ENCODE peak calls at places on chromosomes 5 and 9, in ten cellular contexts. One of them, this sample, is unnamed.

GRCh38 chr5:52840286-52841050 is 52.8 kb downstream of the ITGA1 start:
- DNase-seq in ovary: no peak
- DNase-seq in esophagus squamous epithelium: no peak
- DNase-seq in T-helper 9 cell: no peak
- DNase-seq in fibroblast of gingiva: peak
- DNase-seq in left colon: no peak
- DNase-seq in activated CD4-positive, alpha-beta T cell treated with anti-CD3 and anti-CD28 coated beads, Interleukin-2, amount 50 U/mL, for 24 hours: no peak
- DNase-seq in H54: no peak
- DNase-seq in bronchial epithelial cell: no peak
- DNase-seq in HEK293T: peak
- DNase-seq in this sample: no peak

GRCh38 chr9:105328872-105329728 is 84.6 kb downstream of the SLC44A1 start:
- DNase-seq in ovary: no peak
- DNase-seq in esophagus squamous epithelium: no peak
- DNase-seq in T-helper 9 cell: no peak
- DNase-seq in fibroblast of gingiva: peak
- DNase-seq in left colon: no peak
- DNase-seq in activated CD4-positive, alpha-beta T cell treated with anti-CD3 and anti-CD28 coated beads, Interleukin-2, amount 50 U/mL, for 24 hours: no peak
- DNase-seq in H54: no peak
- DNase-seq in bronchial epithelial cell: no peak
- DNase-seq in HEK293T: no peak
- DNase-seq in this sample: no peak

GRCh38 chr5:17314907-17315471 is 97.6 kb downstream of the BASP1 start:
- DNase-seq in ovary: no peak
- DNase-seq in esophagus squamous epithelium: no peak
- DNase-seq in T-helper 9 cell: no peak
- DNase-seq in fibroblast of gingiva: peak
- DNase-seq in left colon: no peak
- DNase-seq in activated CD4-positive, alpha-beta T cell treated with anti-CD3 and anti-CD28 coated beads, Interleukin-2, amount 50 U/mL, for 24 hours: no peak
- DNase-seq in H54: no peak
- DNase-seq in bronchial epithelial cell: no peak
- DNase-seq in HEK293T: no peak
- DNase-seq in this sample: no peak

GRCh38 chr5:133082128-133082527 is 30.3 kb downstream of the HSPA4 start:
- DNase-seq in ovary: no peak
- DNase-seq in esophagus squamous epithelium: no peak
- DNase-seq in T-helper 9 cell: no peak
- DNase-seq in fibroblast of gingiva: no peak
- DNase-seq in left colon: no peak
- DNase-seq in activated CD4-positive, alpha-beta T cell treated with anti-CD3 and anti-CD28 coated beads, Interleukin-2, amount 50 U/mL, for 24 hours: no peak
- DNase-seq in H54: no peak
- DNase-seq in bronchial epithelial cell: no peak
- DNase-seq in HEK293T: no peak
- DNase-seq in this sample: no peak

GRCh38 chr5:135193213-135194125 is 159.4 kb upstream of the PITX1 start:
- DNase-seq in ovary: no peak
- DNase-seq in esophagus squamous epithelium: no peak
- DNase-seq in T-helper 9 cell: no peak
- DNase-seq in fibroblast of gingiva: no peak
- DNase-seq in left colon: no peak
- DNase-seq in activated CD4-positive, alpha-beta T cell treated with anti-CD3 and anti-CD28 coated beads, Interleukin-2, amount 50 U/mL, for 24 hours: no peak
- DNase-seq in H54: no peak
- DNase-seq in bronchial epithelial cell: peak
- DNase-seq in HEK293T: no peak
- DNase-seq in this sample: no peak

GRCh38 chr9:2040828-2041227 is 25.7 kb downstream of the SMARCA2 start:
- DNase-seq in ovary: no peak
- DNase-seq in esophagus squamous epithelium: no peak
- DNase-seq in T-helper 9 cell: no peak
- DNase-seq in fibroblast of gingiva: no peak
- DNase-seq in left colon: no peak
- DNase-seq in activated CD4-positive, alpha-beta T cell treated with anti-CD3 and anti-CD28 coated beads, Interleukin-2, amount 50 U/mL, for 24 hours: no peak
- DNase-seq in H54: no peak
- DNase-seq in bronchial epithelial cell: peak
- DNase-seq in HEK293T: no peak
- DNase-seq in this sample: no peak

GRCh38 chr5:5638193-5638592 is 215.7 kb downstream of the ICE1 start:
- DNase-seq in ovary: no peak
- DNase-seq in esophagus squamous epithelium: no peak
- DNase-seq in T-helper 9 cell: no peak
- DNase-seq in fibroblast of gingiva: no peak
- DNase-seq in left colon: no peak
- DNase-seq in activated CD4-positive, alpha-beta T cell treated with anti-CD3 and anti-CD28 coated beads, Interleukin-2, amount 50 U/mL, for 24 hours: no peak
- DNase-seq in H54: no peak
- DNase-seq in bronchial epithelial cell: peak
- DNase-seq in HEK293T: no peak
- DNase-seq in this sample: no peak

GRCh38 chr9:95887926-95888497 is 12.5 kb downstream of the ERCC6L2 start:
- DNase-seq in ovary: no peak
- DNase-seq in esophagus squamous epithelium: no peak
- DNase-seq in T-helper 9 cell: no peak
- DNase-seq in fibroblast of gingiva: no peak
- DNase-seq in left colon: no peak
- DNase-seq in activated CD4-positive, alpha-beta T cell treated with anti-CD3 and anti-CD28 coated beads, Interleukin-2, amount 50 U/mL, for 24 hours: no peak
- DNase-seq in H54: no peak
- DNase-seq in bronchial epithelial cell: no peak
- DNase-seq in HEK293T: no peak
- DNase-seq in this sample: no peak

GRCh38 chr9:99004717-99005460 is 61.2 kb downstream of the COL15A1 start:
- DNase-seq in ovary: peak
- DNase-seq in esophagus squamous epithelium: no peak
- DNase-seq in T-helper 9 cell: no peak
- DNase-seq in fibroblast of gingiva: no peak
- DNase-seq in left colon: no peak
- DNase-seq in activated CD4-positive, alpha-beta T cell treated with anti-CD3 and anti-CD28 coated beads, Interleukin-2, amount 50 U/mL, for 24 hours: no peak
- DNase-seq in H54: no peak
- DNase-seq in bronchial epithelial cell: no peak
- DNase-seq in HEK293T: no peak
- DNase-seq in this sample: no peak

GRCh38 chr9:98191615-98192502 is 578 bp downstream of the CORO2A start:
- DNase-seq in ovary: no peak
- DNase-seq in esophagus squamous epithelium: no peak
- DNase-seq in T-helper 9 cell: peak
- DNase-seq in fibroblast of gingiva: no peak
- DNase-seq in left colon: peak
- DNase-seq in activated CD4-positive, alpha-beta T cell treated with anti-CD3 and anti-CD28 coated beads, Interleukin-2, amount 50 U/mL, for 24 hours: no peak
- DNase-seq in H54: no peak
- DNase-seq in bronchial epithelial cell: peak
- DNase-seq in HEK293T: peak
- DNase-seq in this sample: no peak

GRCh38 chr5:32690153-32690552 is 21.0 kb upstream of the NPR3 start:
- DNase-seq in ovary: no peak
- DNase-seq in esophagus squamous epithelium: no peak
- DNase-seq in T-helper 9 cell: no peak
- DNase-seq in fibroblast of gingiva: no peak
- DNase-seq in left colon: no peak
- DNase-seq in activated CD4-positive, alpha-beta T cell treated with anti-CD3 and anti-CD28 coated beads, Interleukin-2, amount 50 U/mL, for 24 hours: no peak
- DNase-seq in H54: no peak
- DNase-seq in bronchial epithelial cell: no peak
- DNase-seq in HEK293T: no peak
- DNase-seq in this sample: no peak

GRCh38 chr9:13431137-13431536 is 151.6 kb upstream of the MPDZ start:
- DNase-seq in ovary: no peak
- DNase-seq in esophagus squamous epithelium: no peak
- DNase-seq in T-helper 9 cell: no peak
- DNase-seq in fibroblast of gingiva: no peak
- DNase-seq in left colon: no peak
- DNase-seq in activated CD4-positive, alpha-beta T cell treated with anti-CD3 and anti-CD28 coated beads, Interleukin-2, amount 50 U/mL, for 24 hours: no peak
- DNase-seq in H54: no peak
- DNase-seq in bronchial epithelial cell: no peak
- DNase-seq in HEK293T: no peak
- DNase-seq in this sample: no peak

GRCh38 chr9:93480728-93481324 is 27.4 kb upstream of the FAM120AOS start:
- DNase-seq in ovary: no peak
- DNase-seq in esophagus squamous epithelium: no peak
- DNase-seq in T-helper 9 cell: no peak
- DNase-seq in fibroblast of gingiva: no peak
- DNase-seq in left colon: no peak
- DNase-seq in activated CD4-positive, alpha-beta T cell treated with anti-CD3 and anti-CD28 coated beads, Interleukin-2, amount 50 U/mL, for 24 hours: no peak
- DNase-seq in H54: no peak
- DNase-seq in bronchial epithelial cell: no peak
- DNase-seq in HEK293T: no peak
- DNase-seq in this sample: no peak

GRCh38 chr9:91119679-91120078 is 242.0 kb downstream of the AUH start:
- DNase-seq in ovary: no peak
- DNase-seq in esophagus squamous epithelium: no peak
- DNase-seq in T-helper 9 cell: no peak
- DNase-seq in fibroblast of gingiva: peak
- DNase-seq in left colon: no peak
- DNase-seq in activated CD4-positive, alpha-beta T cell treated with anti-CD3 and anti-CD28 coated beads, Interleukin-2, amount 50 U/mL, for 24 hours: no peak
- DNase-seq in H54: peak
- DNase-seq in bronchial epithelial cell: peak
- DNase-seq in HEK293T: no peak
- DNase-seq in this sample: no peak

GRCh38 chr9:134804871-134805270 is 75.7 kb upstream of the FCN2 start:
- DNase-seq in ovary: no peak
- DNase-seq in esophagus squamous epithelium: no peak
- DNase-seq in T-helper 9 cell: no peak
- DNase-seq in fibroblast of gingiva: no peak
- DNase-seq in left colon: no peak
- DNase-seq in activated CD4-positive, alpha-beta T cell treated with anti-CD3 and anti-CD28 coated beads, Interleukin-2, amount 50 U/mL, for 24 hours: no peak
- DNase-seq in H54: no peak
- DNase-seq in bronchial epithelial cell: no peak
- DNase-seq in HEK293T: no peak
- DNase-seq in this sample: no peak

GRCh38 chr5:158700997-158701391 is 398.7 kb downstream of the EBF1 start:
- DNase-seq in ovary: no peak
- DNase-seq in esophagus squamous epithelium: no peak
- DNase-seq in T-helper 9 cell: no peak
- DNase-seq in fibroblast of gingiva: no peak
- DNase-seq in left colon: no peak
- DNase-seq in activated CD4-positive, alpha-beta T cell treated with anti-CD3 and anti-CD28 coated beads, Interleukin-2, amount 50 U/mL, for 24 hours: no peak
- DNase-seq in H54: no peak
- DNase-seq in bronchial epithelial cell: no peak
- DNase-seq in HEK293T: no peak
- DNase-seq in this sample: no peak

GRCh38 chr9:95156074-95156473 is 161.4 kb downstream of the FANCC start:
- DNase-seq in ovary: no peak
- DNase-seq in esophagus squamous epithelium: no peak
- DNase-seq in T-helper 9 cell: no peak
- DNase-seq in fibroblast of gingiva: no peak
- DNase-seq in left colon: no peak
- DNase-seq in activated CD4-positive, alpha-beta T cell treated with anti-CD3 and anti-CD28 coated beads, Interleukin-2, amount 50 U/mL, for 24 hours: no peak
- DNase-seq in H54: no peak
- DNase-seq in bronchial epithelial cell: no peak
- DNase-seq in HEK293T: no peak
- DNase-seq in this sample: no peak

GRCh38 chr9:133514475-133515239 is 10.1 kb downstream of the MYMK start:
- DNase-seq in ovary: peak
- DNase-seq in esophagus squamous epithelium: no peak
- DNase-seq in T-helper 9 cell: no peak
- DNase-seq in fibroblast of gingiva: no peak
- DNase-seq in left colon: no peak
- DNase-seq in activated CD4-positive, alpha-beta T cell treated with anti-CD3 and anti-CD28 coated beads, Interleukin-2, amount 50 U/mL, for 24 hours: no peak
- DNase-seq in H54: no peak
- DNase-seq in bronchial epithelial cell: no peak
- DNase-seq in HEK293T: no peak
- DNase-seq in this sample: no peak

GRCh38 chr5:175485631-175486030 is 7.3 kb downstream of the SFXN1 start:
- DNase-seq in ovary: no peak
- DNase-seq in esophagus squamous epithelium: no peak
- DNase-seq in T-helper 9 cell: no peak
- DNase-seq in fibroblast of gingiva: no peak
- DNase-seq in left colon: no peak
- DNase-seq in activated CD4-positive, alpha-beta T cell treated with anti-CD3 and anti-CD28 coated beads, Interleukin-2, amount 50 U/mL, for 24 hours: no peak
- DNase-seq in H54: no peak
- DNase-seq in bronchial epithelial cell: no peak
- DNase-seq in HEK293T: no peak
- DNase-seq in this sample: no peak

GRCh38 chr5:102796014-102796413 is 40.9 kb downstream of the PAM start:
- DNase-seq in ovary: no peak
- DNase-seq in esophagus squamous epithelium: no peak
- DNase-seq in T-helper 9 cell: no peak
- DNase-seq in fibroblast of gingiva: no peak
- DNase-seq in left colon: no peak
- DNase-seq in activated CD4-positive, alpha-beta T cell treated with anti-CD3 and anti-CD28 coated beads, Interleukin-2, amount 50 U/mL, for 24 hours: no peak
- DNase-seq in H54: no peak
- DNase-seq in bronchial epithelial cell: no peak
- DNase-seq in HEK293T: no peak
- DNase-seq in this sample: no peak

GRCh38 chr9:87178353-87178752 is 231.0 kb upstream of the GAS1 start:
- DNase-seq in ovary: no peak
- DNase-seq in esophagus squamous epithelium: no peak
- DNase-seq in T-helper 9 cell: no peak
- DNase-seq in fibroblast of gingiva: peak
- DNase-seq in left colon: no peak
- DNase-seq in activated CD4-positive, alpha-beta T cell treated with anti-CD3 and anti-CD28 coated beads, Interleukin-2, amount 50 U/mL, for 24 hours: no peak
- DNase-seq in H54: no peak
- DNase-seq in bronchial epithelial cell: no peak
- DNase-seq in HEK293T: no peak
- DNase-seq in this sample: no peak

GRCh38 chr9:111316796-111317195 is 13.2 kb downstream of the OR2K2 start:
- DNase-seq in ovary: no peak
- DNase-seq in esophagus squamous epithelium: no peak
- DNase-seq in T-helper 9 cell: no peak
- DNase-seq in fibroblast of gingiva: peak
- DNase-seq in left colon: no peak
- DNase-seq in activated CD4-positive, alpha-beta T cell treated with anti-CD3 and anti-CD28 coated beads, Interleukin-2, amount 50 U/mL, for 24 hours: no peak
- DNase-seq in H54: no peak
- DNase-seq in bronchial epithelial cell: no peak
- DNase-seq in HEK293T: no peak
- DNase-seq in this sample: peak

GRCh38 chr9:130116346-130116745 is 55.9 kb upstream of the NCS1 start:
- DNase-seq in ovary: no peak
- DNase-seq in esophagus squamous epithelium: no peak
- DNase-seq in T-helper 9 cell: no peak
- DNase-seq in fibroblast of gingiva: no peak
- DNase-seq in left colon: no peak
- DNase-seq in activated CD4-positive, alpha-beta T cell treated with anti-CD3 and anti-CD28 coated beads, Interleukin-2, amount 50 U/mL, for 24 hours: no peak
- DNase-seq in H54: no peak
- DNase-seq in bronchial epithelial cell: no peak
- DNase-seq in HEK293T: no peak
- DNase-seq in this sample: no peak

GRCh38 chr9:7286101-7286500 is 513.5 kb downstream of the DMAC1 start:
- DNase-seq in ovary: no peak
- DNase-seq in esophagus squamous epithelium: no peak
- DNase-seq in T-helper 9 cell: no peak
- DNase-seq in fibroblast of gingiva: no peak
- DNase-seq in left colon: no peak
- DNase-seq in activated CD4-positive, alpha-beta T cell treated with anti-CD3 and anti-CD28 coated beads, Interleukin-2, amount 50 U/mL, for 24 hours: no peak
- DNase-seq in H54: no peak
- DNase-seq in bronchial epithelial cell: peak
- DNase-seq in HEK293T: no peak
- DNase-seq in this sample: no peak

GRCh38 chr9:130995399-130995941 is 13.5 kb upstream of the LAMC3 start:
- DNase-seq in ovary: no peak
- DNase-seq in esophagus squamous epithelium: no peak
- DNase-seq in T-helper 9 cell: no peak
- DNase-seq in fibroblast of gingiva: peak
- DNase-seq in left colon: no peak
- DNase-seq in activated CD4-positive, alpha-beta T cell treated with anti-CD3 and anti-CD28 coated beads, Interleukin-2, amount 50 U/mL, for 24 hours: no peak
- DNase-seq in H54: peak
- DNase-seq in bronchial epithelial cell: no peak
- DNase-seq in HEK293T: no peak
- DNase-seq in this sample: no peak

GRCh38 chr5:172731286-172732073 is 39.5 kb downstream of the DUSP1 start:
- DNase-seq in ovary: no peak
- DNase-seq in esophagus squamous epithelium: no peak
- DNase-seq in T-helper 9 cell: no peak
- DNase-seq in fibroblast of gingiva: no peak
- DNase-seq in left colon: peak
- DNase-seq in activated CD4-positive, alpha-beta T cell treated with anti-CD3 and anti-CD28 coated beads, Interleukin-2, amount 50 U/mL, for 24 hours: no peak
- DNase-seq in H54: peak
- DNase-seq in bronchial epithelial cell: peak
- DNase-seq in HEK293T: no peak
- DNase-seq in this sample: no peak

GRCh38 chr5:5419291-5420210 is 2.9 kb upstream of the ICE1 start:
- DNase-seq in ovary: no peak
- DNase-seq in esophagus squamous epithelium: no peak
- DNase-seq in T-helper 9 cell: no peak
- DNase-seq in fibroblast of gingiva: peak
- DNase-seq in left colon: no peak
- DNase-seq in activated CD4-positive, alpha-beta T cell treated with anti-CD3 and anti-CD28 coated beads, Interleukin-2, amount 50 U/mL, for 24 hours: no peak
- DNase-seq in H54: peak
- DNase-seq in bronchial epithelial cell: peak
- DNase-seq in HEK293T: peak
- DNase-seq in this sample: peak

GRCh38 chr5:153513171-153513570 is 22.7 kb downstream of the GRIA1 start:
- DNase-seq in ovary: no peak
- DNase-seq in esophagus squamous epithelium: no peak
- DNase-seq in T-helper 9 cell: no peak
- DNase-seq in fibroblast of gingiva: no peak
- DNase-seq in left colon: no peak
- DNase-seq in activated CD4-positive, alpha-beta T cell treated with anti-CD3 and anti-CD28 coated beads, Interleukin-2, amount 50 U/mL, for 24 hours: no peak
- DNase-seq in H54: no peak
- DNase-seq in bronchial epithelial cell: no peak
- DNase-seq in HEK293T: no peak
- DNase-seq in this sample: peak